ENCODE peak calls at places on chromosomes 11 and 22, in eight cellular contexts. Q, L, O, F, X, Y, H and I are unnamed samples. For H3K4me1, the result is how much of the 10 kb centered on the place peaks cover.

GRCh38 chr11:1224491-1225385 is 1.9 kb downstream of the MUC5B start:
- DNase-seq in Q (peak), L (no peak), O (peak), F (peak), X (no peak), Y (no peak), H (peak), I (no peak)

GRCh38 chr11:13939952-13940610 is 22.4 kb upstream of the SPON1 start:
- DNase-seq in Q (peak), L (no peak), O (no peak), F (no peak), X (peak), Y (no peak), H (no peak), I (no peak)

GRCh38 chr11:2267306-2267861 is 3.0 kb downstream of the ASCL2 start:
- DNase-seq in Q (no peak), L (no peak), O (no peak), F (peak), X (no peak), Y (no peak), H (no peak), I (no peak)

GRCh38 chr11:65849771-65850216 is 8.2 kb downstream of the CFL1 start:
- DNase-seq in Q (no peak), L (no peak), O (no peak), F (no peak), X (no peak), Y (no peak), H (no peak), I (no peak)

GRCh38 chr22:25364281-25364680 is 144.8 kb downstream of the CRYBB2 start:
- DNase-seq in Q (no peak), L (no peak), O (peak), F (peak), X (no peak), Y (no peak), H (no peak), I (peak)

GRCh38 chr22:23499845-23500500 is 80.1 kb downstream of the IGLL1 start:
- DNase-seq in Q (no peak), L (no peak), O (peak), F (peak), X (no peak), Y (no peak), H (no peak), I (no peak)

GRCh38 chr22:22422629-22423112 is 85.9 kb downstream of the ZNF280B start:
- DNase-seq in Q (peak), L (no peak), O (no peak), F (peak), X (peak), Y (peak), H (peak), I (peak)

GRCh38 chr22:29344137-29344536 is 28.6 kb upstream of the RASL10A start:
- DNase-seq in Q (peak), L (peak), O (peak), F (peak), X (peak), Y (peak), H (no peak), I (no peak)

GRCh38 chr11:120492486-120492885 is 19.1 kb upstream of the GRIK4 start:
- DNase-seq in Q (no peak), L (no peak), O (no peak), F (no peak), X (no peak), Y (no peak), H (no peak), I (no peak)

GRCh38 chr11:36431429-36432092 is 78.5 kb downstream of the TRAF6 start:
- DNase-seq in Q (peak), L (no peak), O (peak), F (no peak), X (peak), Y (peak), H (peak), I (no peak)

GRCh38 chr11:70077411-70078094 is 564 bp upstream of the ANO1 start:
- DNase-seq in Q (no peak), L (no peak), O (peak), F (no peak), X (no peak), Y (no peak), H (no peak), I (no peak)

GRCh38 chr22:41512421-41513194 is 31.7 kb downstream of the POLR3H start:
- DNase-seq in Q (peak), L (no peak), O (no peak), F (peak), X (peak), Y (peak), H (no peak), I (no peak)

GRCh38 chr11:60242607-60243292 is at the start of gene MS4A4E:
- DNase-seq in Q (no peak), L (no peak), O (no peak), F (no peak), X (no peak), Y (no peak), H (no peak), I (no peak)

GRCh38 chr11:65134240-65134951 is at the start of gene SYVN1:
- DNase-seq in Q (peak), L (peak), O (peak), F (peak), X (peak), Y (peak), H (peak), I (peak)

GRCh38 chr11:111977141-111978027 is 40.2 kb downstream of the DIXDC1 start:
- DNase-seq in Q (peak), L (peak), O (peak), F (peak), X (no peak), Y (peak), H (no peak), I (peak)

GRCh38 chr11:60762851-60763691 is 6.4 kb downstream of the MS4A15 start:
- DNase-seq in Q (no peak), L (no peak), O (no peak), F (no peak), X (no peak), Y (no peak), H (no peak), I (no peak)

GRCh38 chr11:124415356-124415923 is 9.2 kb downstream of the OR8B4 start:
- DNase-seq in Q (no peak), L (no peak), O (no peak), F (no peak), X (peak), Y (no peak), H (no peak), I (no peak)

GRCh38 chr11:34632105-34632780 is 11.3 kb downstream of the EHF start:
- DNase-seq in Q (no peak), L (no peak), O (no peak), F (peak), X (no peak), Y (no peak), H (no peak), I (no peak)

GRCh38 chr22:45240137-45240809 is 421 bp downstream of the KIAA0930 start:
- DNase-seq in Q (peak), L (no peak), O (no peak), F (peak), X (no peak), Y (no peak), H (peak), I (no peak)

GRCh38 chr22:45237065-45237990 is 3.4 kb downstream of the KIAA0930 start:
- DNase-seq in Q (no peak), L (no peak), O (no peak), F (no peak), X (no peak), Y (no peak), H (no peak), I (no peak)

GRCh38 chr22:45240810-45241631 is at the start of gene KIAA0930:
- DNase-seq in Q (peak), L (peak), O (peak), F (peak), X (peak), Y (peak), H (peak), I (peak)

GRCh38 chr22:45238431-45239377 is 2.0 kb downstream of the KIAA0930 start:
- DNase-seq in Q (no peak), L (no peak), O (no peak), F (no peak), X (no peak), Y (no peak), H (no peak), I (no peak)

DNA sequence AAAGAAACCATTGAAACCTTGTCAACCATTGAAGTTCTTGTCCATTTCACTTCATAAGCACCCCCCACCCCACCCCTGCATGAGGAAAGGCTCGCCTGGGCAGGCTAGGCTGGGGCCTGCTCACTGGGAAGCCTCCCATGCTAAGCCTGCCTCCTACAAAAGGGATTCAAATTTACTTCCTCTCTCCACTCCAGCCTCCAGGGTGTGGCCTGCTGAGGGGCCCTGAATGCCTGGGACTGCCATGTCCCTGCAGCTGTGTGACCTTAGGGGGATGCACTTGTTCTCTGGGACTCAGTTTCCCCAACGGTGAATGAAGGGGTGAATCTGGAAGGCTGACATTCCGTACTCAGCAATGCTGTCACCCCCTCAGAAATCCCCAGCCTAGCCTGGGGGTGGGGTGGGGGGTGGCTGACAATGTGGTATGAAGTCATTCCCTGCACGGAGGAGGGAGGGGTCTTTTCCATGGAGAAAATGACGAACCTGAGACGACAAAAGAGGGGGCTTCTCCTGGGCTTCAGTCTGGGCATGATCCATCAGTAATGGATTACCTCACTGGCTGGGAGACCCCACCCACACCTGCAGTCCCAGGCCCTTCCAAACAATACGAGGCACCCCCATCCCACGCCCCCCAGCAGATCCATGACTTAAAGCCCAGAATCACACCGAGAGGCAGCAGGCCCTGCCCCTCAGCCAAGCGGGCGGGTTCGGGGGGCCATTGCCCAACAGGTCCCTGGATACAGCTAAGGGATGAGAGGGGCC is 1.1 kb downstream of the KIAA0930 start:
- DNase-seq in Q (no peak), L (no peak), O (no peak), F (peak), X (no peak), Y (no peak), H (no peak), I (no peak)
- H3K4me1 ChIP-seq in Q (under half), L (under half), O (under half), F (under half), X (under half), Y (under half), H (under half), I (under half)

DNA sequence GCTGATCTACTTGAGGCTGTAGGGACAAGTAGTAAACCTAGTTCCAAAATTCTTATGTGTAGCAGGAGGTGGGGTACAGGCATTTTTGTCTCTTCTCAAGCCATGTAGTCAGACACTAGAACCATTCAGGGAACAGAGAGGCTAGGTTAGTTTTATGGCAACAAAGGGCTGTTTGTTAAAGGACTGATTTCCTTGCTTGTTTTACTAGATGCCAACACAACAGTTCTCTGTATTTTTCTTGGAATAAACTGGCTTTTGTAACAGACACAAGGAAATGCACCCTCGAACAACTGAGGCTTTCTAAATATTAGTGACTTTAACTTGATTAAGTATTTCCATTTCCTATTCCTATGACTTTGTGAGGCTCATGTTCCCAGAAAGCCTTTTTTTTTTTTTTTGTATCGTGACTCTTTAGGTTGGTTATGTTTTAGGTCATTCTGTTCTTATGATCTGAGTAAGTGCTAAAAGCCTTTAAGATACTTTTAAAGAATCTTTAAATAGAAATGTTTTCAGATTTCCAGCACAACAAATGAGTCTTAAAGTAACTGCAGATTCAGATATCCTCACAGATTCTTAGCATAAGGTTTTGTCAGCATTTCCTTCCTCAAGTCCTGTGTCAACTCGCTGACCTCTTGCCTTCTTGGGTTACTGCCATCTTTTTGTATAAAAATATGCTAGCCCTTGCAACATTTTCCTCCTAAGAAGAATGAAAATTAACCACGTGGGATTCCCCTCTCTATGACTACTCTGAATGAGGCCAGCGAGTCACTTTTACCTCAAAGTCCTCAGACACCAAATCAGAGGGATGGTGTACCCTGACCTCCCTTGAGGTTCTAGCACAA is 92.5 kb downstream of the CCDC83 start:
- DNase-seq in Q (peak), L (no peak), O (no peak), F (no peak), X (peak), Y (no peak), H (no peak), I (no peak)
- H3K4me1 ChIP-seq in Q (under half), L (under half), O (under half), F (under half), X (under half), Y (under half), H (under half), I (under half)

GRCh38 chr22:49827853-49828598 is at the start of gene BRD1:
- DNase-seq in Q (peak), L (no peak), O (no peak), F (peak), X (no peak), Y (peak), H (peak), I (no peak)
- H3K4me1 ChIP-seq in Q (under half), L (under half), O (under half), F (under half), X (under half), Y (under half), H (under half), I (under half)

DNA sequence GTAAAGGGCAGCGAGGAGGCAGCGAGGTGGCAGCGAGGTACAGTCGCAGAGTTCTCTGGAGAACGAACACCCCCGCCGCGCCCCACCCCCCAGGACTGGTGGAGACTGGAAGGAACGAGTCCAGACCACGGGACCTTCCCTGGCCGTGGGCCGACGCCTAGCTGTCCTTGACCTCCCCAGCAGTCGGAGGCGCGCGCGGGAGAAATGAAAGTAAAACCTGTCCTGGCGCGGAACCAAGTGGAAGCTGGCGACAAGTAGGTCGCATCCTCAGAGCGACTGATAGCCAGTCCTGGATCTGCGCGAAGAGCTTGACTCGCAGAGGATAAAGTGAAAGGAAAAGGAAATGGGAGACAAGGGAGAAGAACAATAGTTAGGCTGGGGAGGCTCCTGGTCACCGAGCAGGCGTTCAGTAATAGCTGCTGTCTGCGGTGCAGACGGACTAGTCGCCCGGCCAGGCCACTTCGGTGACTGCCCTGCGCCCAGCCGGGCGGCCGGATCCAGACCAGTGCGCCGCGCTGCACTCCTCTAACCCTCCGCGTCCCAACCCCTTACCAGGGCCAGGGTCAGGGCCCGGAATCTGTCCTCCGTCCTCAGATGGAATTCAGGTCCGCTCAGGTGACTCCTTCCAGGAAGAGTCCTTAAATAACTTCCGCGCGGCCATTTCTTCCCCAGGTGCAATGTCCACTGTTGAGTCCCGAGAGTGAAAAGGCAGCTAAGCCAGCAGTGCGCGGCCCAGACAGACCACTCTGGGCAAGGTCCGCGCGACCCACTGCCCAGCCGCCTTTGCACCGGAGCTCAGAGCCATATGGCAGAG is 1.9 kb upstream of the ADM start:
- DNase-seq in Q (peak), L (no peak), O (peak), F (peak), X (no peak), Y (peak), H (peak), I (peak)
- H3K4me1 ChIP-seq in Q (under half), L (under half), O (under half), F (under half), X (under half), Y (half or more), H (under half), I (under half)

DNA sequence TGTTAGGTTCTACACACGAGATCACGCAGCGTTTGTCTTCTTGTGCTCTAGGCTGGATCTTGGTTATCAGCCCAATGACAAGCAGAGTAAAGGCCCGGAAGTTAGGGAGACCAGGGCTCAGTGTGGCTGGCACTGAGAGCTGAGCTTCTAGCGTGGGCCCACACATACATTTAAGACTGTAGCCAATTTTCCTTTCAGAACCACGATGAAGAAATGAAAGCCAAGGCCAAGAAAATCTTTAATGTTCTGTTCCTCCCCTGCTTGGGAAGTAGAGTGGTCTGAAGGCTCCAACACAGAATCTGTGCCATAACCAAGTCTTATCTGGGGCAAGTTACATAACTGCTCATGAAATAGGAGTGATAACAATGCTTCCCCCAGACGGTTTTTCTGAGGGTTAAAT is 4.7 kb upstream of the ST3GAL4 start:
- DNase-seq in Q (no peak), L (no peak), O (no peak), F (no peak), X (no peak), Y (no peak), H (no peak), I (no peak)
- H3K4me1 ChIP-seq in Q (under half), L (under half), O (under half), F (under half), X (under half), Y (half or more), H (under half), I (under half)

DNA sequence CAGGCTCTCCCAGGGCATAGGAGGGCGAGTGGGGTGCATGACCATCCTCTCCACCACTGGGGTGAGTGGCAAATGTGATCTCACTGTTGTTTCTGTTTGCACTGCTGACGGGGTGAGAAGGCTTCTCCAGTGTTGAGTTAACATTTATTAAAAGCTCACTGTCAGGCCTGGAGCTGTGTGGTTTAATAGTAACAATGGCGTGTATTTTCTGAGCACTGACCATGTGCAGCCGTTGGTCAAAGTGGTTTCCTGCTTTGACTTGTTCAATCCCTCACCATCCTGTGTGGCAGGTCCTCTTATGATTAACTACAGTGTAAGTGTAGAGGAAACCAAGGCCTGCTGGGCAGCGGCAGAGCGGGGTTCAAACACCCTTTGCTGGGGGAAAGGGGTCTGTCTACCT is 4.4 kb downstream of the A4GALT start:
- DNase-seq in Q (no peak), L (no peak), O (no peak), F (no peak), X (no peak), Y (no peak), H (no peak), I (no peak)
- H3K4me1 ChIP-seq in Q (under half), L (under half), O (under half), F (under half), X (under half), Y (half or more), H (under half), I (under half)